ENCODE peak calls at places on chromosomes 11 and 22, in nine cellular contexts. E is osteocyte; F is pancreas; O is substantia nigra; B is left ventricle myocardium inferior; S is anterior cingulate cortex; A is CD8-positive, alpha-beta T cell; J is GOT3; X is putamen. N is an unnamed sample.

GRCh38 chr11:117809236-117810055 is 12.4 kb upstream of the DSCAML1 start:
- DNase-seq in E (no peak), F (no peak), O (peak), B (peak), S (peak), A (no peak), J (no peak), X (peak), N (peak)

GRCh38 chr11:11318479-11318878 is 34.6 kb downstream of the CSNK2A3 start:
- DNase-seq in E (no peak), F (no peak), O (no peak), B (no peak), S (no peak), A (no peak), J (no peak), X (no peak), N (no peak)

GRCh38 chr11:68008381-68009337 is 1.5 kb upstream of the ALDH3B1 start:
- DNase-seq in E (no peak), F (peak), O (peak), B (no peak), S (no peak), A (no peak), J (no peak), X (no peak), N (no peak)

GRCh38 chr22:30575011-30575671 is 676 bp upstream of the GAL3ST1 start:
- DNase-seq in E (no peak), F (no peak), O (peak), B (peak), S (no peak), A (no peak), J (no peak), X (peak), N (peak)

GRCh38 chr11:91763331-91763730 is 461.3 kb upstream of the FAT3 start:
- DNase-seq in E (no peak), F (no peak), O (no peak), B (no peak), S (no peak), A (no peak), J (no peak), X (no peak), N (no peak)

GRCh38 chr22:32543020-32543357 is 68.4 kb downstream of the FBXO7 start:
- DNase-seq in E (no peak), F (no peak), O (no peak), B (no peak), S (no peak), A (no peak), J (no peak), X (no peak), N (no peak)

GRCh38 chr22:49347376-49347775 is 480.3 kb downstream of the BRD1 start:
- DNase-seq in E (no peak), F (no peak), O (no peak), B (no peak), S (no peak), A (no peak), J (no peak), X (no peak), N (no peak)

GRCh38 chr11:555500-556174 is 4.9 kb downstream of the LMNTD2 start:
- DNase-seq in E (no peak), F (peak), O (no peak), B (no peak), S (no peak), A (no peak), J (no peak), X (no peak), N (no peak)

GRCh38 chr11:47514825-47515647 is 37.9 kb downstream of the CELF1 start:
- DNase-seq in E (no peak), F (no peak), O (no peak), B (no peak), S (peak), A (no peak), J (no peak), X (no peak), N (peak)

GRCh38 chr11:69569306-69570200 is 71.4 kb upstream of the CCND1 start:
- DNase-seq in E (no peak), F (no peak), O (no peak), B (no peak), S (no peak), A (no peak), J (no peak), X (no peak), N (no peak)

GRCh38 chr11:126397016-126397415 is 41.5 kb downstream of the ST3GAL4 start:
- DNase-seq in E (no peak), F (no peak), O (no peak), B (no peak), S (no peak), A (no peak), J (no peak), X (no peak), N (no peak)

GRCh38 chr11:63564056-63564784 is 1.0 kb upstream of the PLAAT2 start:
- DNase-seq in E (no peak), F (no peak), O (no peak), B (no peak), S (peak), A (no peak), J (no peak), X (peak), N (no peak)

GRCh38 chr11:125464671-125465070 is 31.4 kb downstream of the FEZ1 start:
- DNase-seq in E (peak), F (no peak), O (no peak), B (no peak), S (no peak), A (no peak), J (no peak), X (no peak), N (no peak)

GRCh38 chr11:46240861-46241260 is 36.6 kb upstream of the CREB3L1 start:
- DNase-seq in E (no peak), F (no peak), O (no peak), B (no peak), S (no peak), A (no peak), J (no peak), X (no peak), N (peak)

GRCh38 chr11:19345519-19345847 is 104.7 kb upstream of the E2F8 start:
- DNase-seq in E (no peak), F (peak), O (peak), B (no peak), S (peak), A (no peak), J (no peak), X (no peak), N (peak)

GRCh38 chr11:78560826-78561484 is 13.7 kb downstream of the NARS2 start:
- DNase-seq in E (no peak), F (no peak), O (no peak), B (no peak), S (no peak), A (no peak), J (no peak), X (no peak), N (no peak)

GRCh38 chr11:8040261-8040920 is 40.6 kb upstream of the TUB start:
- DNase-seq in E (peak), F (no peak), O (no peak), B (no peak), S (no peak), A (no peak), J (no peak), X (peak), N (no peak)

GRCh38 chr22:38243007-38243775 is 29.6 kb downstream of the TMEM184B start:
- DNase-seq in E (no peak), F (no peak), O (peak), B (peak), S (peak), A (no peak), J (no peak), X (no peak), N (no peak)

GRCh38 chr11:59866397-59866796 is at the start of gene TCN1:
- DNase-seq in E (no peak), F (no peak), O (no peak), B (no peak), S (no peak), A (no peak), J (no peak), X (no peak), N (no peak)

GRCh38 chr11:70415642-70416395 is 17.5 kb downstream of the CTTN start:
- DNase-seq in E (no peak), F (no peak), O (no peak), B (no peak), S (peak), A (no peak), J (no peak), X (no peak), N (no peak)

GRCh38 chr22:38228873-38229740 is 27.3 kb downstream of the MAFF start:
- DNase-seq in E (no peak), F (no peak), O (no peak), B (no peak), S (no peak), A (no peak), J (no peak), X (no peak), N (no peak)

GRCh38 chr11:75668508-75669297 is at the start of gene MAP6:
- DNase-seq in E (peak), F (peak), O (peak), B (peak), S (peak), A (no peak), J (no peak), X (peak), N (peak)

GRCh38 chr11:68989936-68990606 is 9.3 kb upstream of the MRGPRD start:
- DNase-seq in E (peak), F (no peak), O (no peak), B (no peak), S (no peak), A (no peak), J (no peak), X (no peak), N (no peak)

GRCh38 chr22:48244388-48245118 is 1482.1 kb downstream of the TBC1D22A start:
- DNase-seq in E (peak), F (no peak), O (no peak), B (no peak), S (no peak), A (no peak), J (no peak), X (no peak), N (no peak)

GRCh38 chr11:31487848-31488247 is 21.6 kb downstream of the IMMP1L start:
- DNase-seq in E (no peak), F (no peak), O (no peak), B (no peak), S (no peak), A (no peak), J (no peak), X (peak), N (peak)

GRCh38 chr11:32310218-32310601 is 125.1 kb downstream of the WT1 start:
- DNase-seq in E (no peak), F (no peak), O (no peak), B (no peak), S (no peak), A (no peak), J (no peak), X (no peak), N (no peak)

GRCh38 chr11:24082860-24083259 is 414.0 kb upstream of the LUZP2 start:
- DNase-seq in E (no peak), F (no peak), O (no peak), B (no peak), S (no peak), A (no peak), J (no peak), X (no peak), N (peak)

GRCh38 chr11:76170473-76170872 is 35.8 kb downstream of the WNT11 start:
- DNase-seq in E (no peak), F (peak), O (no peak), B (no peak), S (no peak), A (no peak), J (no peak), X (no peak), N (no peak)

GRCh38 chr22:49820984-49821383 is 6.7 kb downstream of the BRD1 start:
- DNase-seq in E (no peak), F (no peak), O (no peak), B (no peak), S (no peak), A (no peak), J (no peak), X (no peak), N (no peak)

GRCh38 chr11:44726278-44727113 is at the start of gene TSPAN18:
- DNase-seq in E (no peak), F (peak), O (no peak), B (peak), S (no peak), A (no peak), J (no peak), X (no peak), N (peak)

GRCh38 chr22:35601743-35602633 is 15.1 kb downstream of the MB start:
- DNase-seq in E (no peak), F (no peak), O (no peak), B (no peak), S (no peak), A (no peak), J (no peak), X (no peak), N (no peak)

GRCh38 chr11:120146413-120147093 is 8.6 kb upstream of the TRIM29 start:
- DNase-seq in E (peak), F (no peak), O (no peak), B (no peak), S (no peak), A (no peak), J (no peak), X (no peak), N (no peak)

GRCh38 chr22:37235897-37236607 is 8.0 kb downstream of the RAC2 start:
- DNase-seq in E (no peak), F (no peak), O (no peak), B (no peak), S (no peak), A (no peak), J (no peak), X (no peak), N (no peak)

GRCh38 chr11:61816736-61817455 is at the start of gene FADS1:
- DNase-seq in E (peak), F (peak), O (peak), B (peak), S (peak), A (peak), J (peak), X (peak), N (peak)

GRCh38 chr11:26778000-26778757 is 56.3 kb upstream of the SLC5A12 start:
- DNase-seq in E (no peak), F (no peak), O (no peak), B (no peak), S (no peak), A (no peak), J (no peak), X (no peak), N (no peak)

GRCh38 chr11:12290477-12290922 is 86.9 kb upstream of the PARVA start:
- DNase-seq in E (peak), F (no peak), O (no peak), B (no peak), S (no peak), A (no peak), J (no peak), X (no peak), N (no peak)